ENCODE peak calls at places on chromosomes 3 and 15, in six cellular contexts. N is astrocyte, G is lower leg skin, Y is H7, D is HL-60, M is NCI-H2171. K is an unnamed sample.

GRCh38 chr3:111774622-111775021 is 84.4 kb upstream of the PHLDB2 start:
- DNase-seq in G (no peak), N (no peak), D (no peak), M (no peak), Y (no peak), K (no peak)

GRCh38 chr3:128282392-128283196 is 129.3 kb downstream of the EEFSEC start:
- DNase-seq in N (peak), D (no peak), M (no peak), Y (peak), G (no peak), K (peak)

GRCh38 chr15:38540516-38540915 is 24.1 kb downstream of the RASGRP1 start:
- DNase-seq in D (no peak), N (no peak), G (no peak), Y (no peak), M (no peak), K (no peak)

GRCh38 chr15:68631621-68632051 is 52.8 kb downstream of the CORO2B start:
- DNase-seq in Y (peak), G (no peak), N (no peak), M (no peak), D (no peak), K (no peak)

GRCh38 chr15:41945701-41946100 is 26.7 kb downstream of the EHD4 start:
- DNase-seq in M (no peak), N (no peak), D (no peak), Y (no peak), G (peak), K (no peak)

GRCh38 chr3:123122525-123123315 is 55.9 kb downstream of the PDIA5 start:
- DNase-seq in G (no peak), N (peak), Y (no peak), D (no peak), M (no peak), K (no peak)

GRCh38 chr3:87426916-87427315 is 150.5 kb upstream of the POU1F1 start:
- DNase-seq in M (no peak), D (no peak), Y (no peak), N (peak), G (no peak), K (peak)

GRCh38 chr3:138180375-138181029 is 5.8 kb upstream of the DBR1 start:
- DNase-seq in D (no peak), M (peak), G (no peak), Y (peak), N (peak), K (no peak)

GRCh38 chr3:15450611-15451467 is 23.4 kb downstream of the EAF1 start:
- DNase-seq in Y (no peak), G (peak), M (no peak), N (no peak), D (no peak), K (no peak)

GRCh38 chr3:171236586-171237120 is 210.1 kb upstream of the SLC2A2 start:
- DNase-seq in Y (no peak), N (no peak), G (no peak), M (no peak), D (no peak), K (no peak)

GRCh38 chr3:17025594-17026139 is 140.9 kb downstream of the PLCL2 start:
- DNase-seq in M (no peak), Y (no peak), G (no peak), D (no peak), N (no peak), K (no peak)

GRCh38 chr15:73994912-73995622 is 551 bp downstream of the PML start:
- DNase-seq in N (no peak), D (peak), Y (no peak), G (peak), M (no peak), K (no peak)

GRCh38 chr3:53264718-53265117 is 8.9 kb upstream of the TKT start:
- DNase-seq in N (no peak), G (no peak), M (no peak), Y (no peak), D (no peak), K (no peak)

GRCh38 chr3:149042766-149043386 is 43.5 kb downstream of the HLTF start:
- DNase-seq in M (no peak), G (no peak), Y (no peak), D (no peak), N (peak), K (no peak)

GRCh38 chr3:88033088-88033487 is 25.7 kb downstream of the CGGBP1 start:
- DNase-seq in D (no peak), Y (no peak), M (no peak), G (no peak), N (no peak), K (no peak)

GRCh38 chr15:43513550-43513949 is 3.9 kb upstream of the MAP1A start:
- DNase-seq in M (no peak), G (no peak), Y (no peak), N (no peak), D (no peak), K (no peak)

GRCh38 chr3:111892070-111892469 is 33.0 kb downstream of the PHLDB2 start:
- DNase-seq in N (no peak), G (no peak), Y (no peak), D (no peak), M (no peak), K (peak)

GRCh38 chr15:87154771-87155170 is 1075.1 kb downstream of the AGBL1 start:
- DNase-seq in G (no peak), D (no peak), N (peak), Y (no peak), M (no peak), K (peak)

GRCh38 chr3:152026033-152026556 is 152.7 kb downstream of the SUCNR1 start:
- DNase-seq in Y (no peak), G (no peak), N (peak), M (no peak), D (no peak), K (no peak)

GRCh38 chr3:187739561-187740445 is 5.5 kb downstream of the BCL6 start:
- DNase-seq in Y (peak), M (peak), N (peak), D (peak), G (peak), K (peak)

GRCh38 chr15:74978503-74978902 is 16.9 kb upstream of the SCAMP5 start:
- DNase-seq in G (no peak), Y (peak), D (no peak), M (no peak), N (no peak), K (peak)

GRCh38 chr3:195893516-195893915 is 14.8 kb downstream of the TNK2 start:
- DNase-seq in Y (peak), G (no peak), N (no peak), M (peak), D (no peak), K (peak)

GRCh38 chr3:194003128-194004057 is 132.6 kb upstream of the HES1 start:
- DNase-seq in D (peak), G (peak), Y (peak), N (peak), M (no peak), K (peak)

GRCh38 chr15:28109626-28110415 is 10.7 kb upstream of the OCA2 start:
- DNase-seq in G (peak), N (no peak), D (no peak), M (no peak), Y (peak), K (peak)

K was measured in osteoblast.